ENCODE peak calls at places on chromosomes 11 and 22, in four cellular contexts. K, I, F and O are unnamed samples.

GRCh38 chr11:126546191-126546590 is 190.7 kb downstream of the ST3GAL4 start:
- DNase-seq in I (peak), K (peak), F (no peak), O (no peak)

GRCh38 chr11:78219493-78220217 is 30.9 kb downstream of the USP35 start:
- DNase-seq in I (no peak), K (peak), F (no peak), O (no peak)

GRCh38 chr11:63906585-63906984 is 10.4 kb downstream of the RCOR2 start:
- DNase-seq in K (peak), I (peak), F (no peak), O (no peak)

GRCh38 chr11:13681470-13681869 is 13.0 kb downstream of the FAR1 start:
- DNase-seq in F (no peak), I (no peak), K (no peak), O (no peak)

GRCh38 chr11:75499423-75500305 is 26.1 kb downstream of the GDPD5 start:
- DNase-seq in I (no peak), K (no peak), F (peak), O (no peak)

GRCh38 chr11:65204646-65205601 is 23.2 kb downstream of the CAPN1 start:
- DNase-seq in K (peak), F (peak), I (peak), O (no peak)

GRCh38 chr11:4891996-4892640 is 10.4 kb downstream of the OR51T1 start:
- DNase-seq in I (no peak), F (no peak), K (no peak), O (no peak)

GRCh38 chr11:35223429-35223828 is 84.5 kb downstream of the CD44 start:
- DNase-seq in K (no peak), I (peak), F (peak), O (no peak)

GRCh38 chr11:30585067-30585891 is 874 bp downstream of the MPPED2 start:
- DNase-seq in F (peak), K (peak), I (peak), O (no peak)

GRCh38 chr11:133946541-133947297 is 10.0 kb downstream of the IGSF9B start:
- DNase-seq in F (no peak), I (peak), K (peak), O (no peak)

GRCh38 chr11:134657631-134658030 is 245.6 kb upstream of the B3GAT1 start:
- DNase-seq in I (no peak), F (peak), K (no peak), O (peak)

GRCh38 chr22:46171940-46172339 is 21.6 kb downstream of the PPARA start:
- DNase-seq in F (no peak), K (no peak), I (no peak), O (no peak)

GRCh38 chr11:133306019-133306418 is 226.3 kb downstream of the OPCML start:
- DNase-seq in F (no peak), I (peak), K (peak), O (no peak)

GRCh38 chr11:43686207-43686606 is 5.7 kb downstream of the HSD17B12 start:
- DNase-seq in K (no peak), I (no peak), F (no peak), O (no peak)

GRCh38 chr11:71454470-71455113 is 1.6 kb downstream of the NADSYN1 start:
- DNase-seq in F (peak), K (no peak), I (no peak), O (peak)

GRCh38 chr11:10655931-10656576 is 37.5 kb downstream of the IRAG1 start:
- DNase-seq in F (peak), I (no peak), K (no peak), O (no peak)

GRCh38 chr11:59426361-59427067 is at the start of gene OR5A2:
- DNase-seq in I (peak), K (peak), F (no peak), O (no peak)

GRCh38 chr22:20656902-20657836 is 116.7 kb upstream of the SERPIND1 start:
- DNase-seq in F (peak), I (no peak), K (peak), O (peak)

GRCh38 chr11:115916596-115916995 is 412.4 kb upstream of the CADM1 start:
- DNase-seq in K (no peak), F (no peak), I (no peak), O (no peak)

GRCh38 chr11:35144103-35144741 is 5.3 kb downstream of the CD44 start:
- DNase-seq in I (no peak), K (no peak), F (no peak), O (no peak)